ENCODE peak calls at places on chromosomes 2 and 18, in eight cellular contexts. One of them, this sample, is unnamed.
A peak's percentile ranks its signal among the peaks of the same experiment; 100 is the strongest.

GRCh38 chr2:161416294-161416632 is at the start of gene TBR1:
- DNase-seq in lung: no peak
- DNase-seq in Karpas-422: no peak
- DNase-seq in NT2/D1: no peak
- DNase-seq in GM23248: peak; percentile 43
- DNase-seq in trophoblast cell: no peak
- DNase-seq in neuronal stem cell: peak; percentile 31
- DNase-seq in small intestine: no peak
- DNase-seq in this sample: no peak

GRCh38 chr18:62498616-62499262 is 24.1 kb upstream of the ZCCHC2 start:
- DNase-seq in lung: no peak
- DNase-seq in Karpas-422: no peak
- DNase-seq in NT2/D1: no peak
- DNase-seq in GM23248: no peak
- DNase-seq in trophoblast cell: no peak
- DNase-seq in neuronal stem cell: no peak
- DNase-seq in small intestine: peak; percentile 37
- DNase-seq in this sample: no peak

GRCh38 chr18:5704847-5705246 is 161.1 kb upstream of the EPB41L3 start:
- DNase-seq in lung: no peak
- DNase-seq in Karpas-422: no peak
- DNase-seq in NT2/D1: no peak
- DNase-seq in GM23248: no peak
- DNase-seq in trophoblast cell: no peak
- DNase-seq in neuronal stem cell: no peak
- DNase-seq in small intestine: no peak
- DNase-seq in this sample: no peak

GRCh38 chr2:54207666-54208195 is 48.3 kb downstream of the TSPYL6 start:
- DNase-seq in lung: no peak
- DNase-seq in Karpas-422: no peak
- DNase-seq in NT2/D1: no peak
- DNase-seq in GM23248: peak; percentile 32
- DNase-seq in trophoblast cell: no peak
- DNase-seq in neuronal stem cell: no peak
- DNase-seq in small intestine: no peak
- DNase-seq in this sample: no peak

GRCh38 chr18:39618265-39619003 is 2052.8 kb upstream of the CELF4 start:
- DNase-seq in lung: no peak
- DNase-seq in Karpas-422: no peak
- DNase-seq in NT2/D1: no peak
- DNase-seq in GM23248: no peak
- DNase-seq in trophoblast cell: no peak
- DNase-seq in neuronal stem cell: no peak
- DNase-seq in small intestine: no peak
- DNase-seq in this sample: no peak

GRCh38 chr2:182716665-182716990 is 571 bp downstream of the DNAJC10 start:
- DNase-seq in lung: no peak
- DNase-seq in Karpas-422: no peak
- DNase-seq in NT2/D1: no peak
- DNase-seq in GM23248: no peak
- DNase-seq in trophoblast cell: peak; percentile 2
- DNase-seq in neuronal stem cell: no peak
- DNase-seq in small intestine: peak; percentile 57
- DNase-seq in this sample: peak; percentile 48

GRCh38 chr2:71936076-71937030 is 211.3 kb downstream of the CYP26B1 start:
- DNase-seq in lung: peak; percentile 23
- DNase-seq in Karpas-422: no peak
- DNase-seq in NT2/D1: no peak
- DNase-seq in GM23248: no peak
- DNase-seq in trophoblast cell: no peak
- DNase-seq in neuronal stem cell: no peak
- DNase-seq in small intestine: no peak
- DNase-seq in this sample: no peak

GRCh38 chr2:106537047-106537446 is 49.9 kb downstream of the CD8B2 start:
- DNase-seq in lung: no peak
- DNase-seq in Karpas-422: peak; percentile 64
- DNase-seq in NT2/D1: no peak
- DNase-seq in GM23248: no peak
- DNase-seq in trophoblast cell: no peak
- DNase-seq in neuronal stem cell: no peak
- DNase-seq in small intestine: peak; percentile 3
- DNase-seq in this sample: no peak

GRCh38 chr2:188600536-188601210 is 309.0 kb downstream of the GULP1 start:
- DNase-seq in lung: no peak
- DNase-seq in Karpas-422: no peak
- DNase-seq in NT2/D1: no peak
- DNase-seq in GM23248: peak; percentile 53
- DNase-seq in trophoblast cell: no peak
- DNase-seq in neuronal stem cell: no peak
- DNase-seq in small intestine: no peak
- DNase-seq in this sample: no peak

GRCh38 chr18:23573020-23573419 is 13.3 kb downstream of the NPC1 start:
- DNase-seq in lung: no peak
- DNase-seq in Karpas-422: no peak
- DNase-seq in NT2/D1: no peak
- DNase-seq in GM23248: no peak
- DNase-seq in trophoblast cell: no peak
- DNase-seq in neuronal stem cell: no peak
- DNase-seq in small intestine: no peak
- DNase-seq in this sample: no peak
- H3K4me3 ChIP-seq in lung: no peak overlapping the region
- H3K4me3 ChIP-seq in Karpas-422: no peak overlapping the region
- H3K4me3 ChIP-seq in NT2/D1: no peak overlapping the region
- H3K4me3 ChIP-seq in GM23248: no peak overlapping the region
- H3K4me3 ChIP-seq in trophoblast cell: no peak overlapping the region
- H3K4me3 ChIP-seq in neuronal stem cell: no peak overlapping the region
- H3K4me3 ChIP-seq in small intestine: no peak overlapping the region
- H3K4me3 ChIP-seq in this sample: no peak overlapping the region

GRCh38 chr18:34222396-34223163 is 2.1 kb downstream of the NOL4 start:
- DNase-seq in lung: no peak
- DNase-seq in Karpas-422: no peak
- DNase-seq in NT2/D1: no peak
- DNase-seq in GM23248: peak; percentile 29
- DNase-seq in trophoblast cell: no peak
- DNase-seq in neuronal stem cell: no peak
- DNase-seq in small intestine: no peak
- DNase-seq in this sample: no peak
- H3K27me3 ChIP-seq in lung: peaks cover 7% of the 10 kb centered on the region
- H3K27me3 ChIP-seq in Karpas-422: no peaks in the 10 kb centered on the region
- H3K27me3 ChIP-seq in NT2/D1: peaks cover 51% of the 10 kb centered on the region
- H3K27me3 ChIP-seq in GM23248: peaks cover 82% of the 10 kb centered on the region
- H3K27me3 ChIP-seq in trophoblast cell: peaks cover 19% of the 10 kb centered on the region
- H3K27me3 ChIP-seq in neuronal stem cell: peaks cover 87% of the 10 kb centered on the region
- H3K27me3 ChIP-seq in small intestine: peaks cover 33% of the 10 kb centered on the region
- H3K27me3 ChIP-seq in this sample: peaks cover 8% of the 10 kb centered on the region

DNA sequence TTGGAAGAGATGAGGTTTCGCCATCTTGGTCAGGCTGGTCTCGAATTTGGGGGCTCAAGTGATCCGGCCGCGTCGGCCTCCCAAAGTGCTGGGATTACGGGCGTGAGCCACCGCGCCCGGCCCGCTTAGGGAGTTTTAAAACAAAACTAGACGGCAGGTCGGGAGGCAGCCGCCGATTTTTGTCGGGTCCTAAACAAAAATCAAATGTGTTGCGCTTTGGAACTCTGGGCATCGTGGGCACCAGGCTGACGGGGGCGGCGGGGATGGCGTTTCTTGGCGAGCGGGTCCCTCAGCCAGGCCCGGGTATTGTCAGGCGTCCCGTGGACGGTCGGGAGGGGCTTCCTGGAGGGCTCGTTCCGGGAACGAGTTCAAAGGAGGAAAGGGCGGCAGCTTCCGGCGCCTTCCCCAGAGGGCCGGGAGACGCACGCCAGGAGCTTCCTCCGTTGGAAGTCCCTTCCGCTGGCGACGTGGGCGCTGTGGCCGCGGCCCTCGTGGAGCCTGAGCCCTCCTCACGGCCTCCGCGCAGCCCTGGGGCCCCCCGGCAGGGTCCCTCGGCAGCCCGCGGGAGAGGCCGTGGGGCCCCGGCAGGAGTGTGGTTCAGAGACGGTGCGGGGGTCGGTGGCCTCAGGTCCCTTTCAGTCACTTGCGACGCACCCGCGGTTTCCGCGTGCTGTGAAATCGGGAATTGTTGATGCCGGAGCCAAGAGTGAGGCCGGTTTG is 59.2 kb downstream of the EMILIN2 start:
- DNase-seq in lung: peak; percentile 72
- DNase-seq in Karpas-422: no peak
- DNase-seq in NT2/D1: no peak
- DNase-seq in GM23248: peak; percentile 69
- DNase-seq in trophoblast cell: no peak
- DNase-seq in neuronal stem cell: no peak
- DNase-seq in small intestine: peak; percentile 45
- DNase-seq in this sample: peak; percentile 50
- H3K4me1 ChIP-seq in lung: peaks cover 19% of the 10 kb centered on the region
- H3K4me1 ChIP-seq in Karpas-422: no peaks in the 10 kb centered on the region
- H3K4me1 ChIP-seq in NT2/D1: no peaks in the 10 kb centered on the region
- H3K4me1 ChIP-seq in GM23248: peaks cover 25% of the 10 kb centered on the region
- H3K4me1 ChIP-seq in trophoblast cell: peaks cover 7% of the 10 kb centered on the region
- H3K4me1 ChIP-seq in neuronal stem cell: peaks cover under 1% of the 10 kb centered on the region
- H3K4me1 ChIP-seq in small intestine: peaks cover 3% of the 10 kb centered on the region
- H3K4me1 ChIP-seq in this sample: peaks cover 27% of the 10 kb centered on the region

DNA sequence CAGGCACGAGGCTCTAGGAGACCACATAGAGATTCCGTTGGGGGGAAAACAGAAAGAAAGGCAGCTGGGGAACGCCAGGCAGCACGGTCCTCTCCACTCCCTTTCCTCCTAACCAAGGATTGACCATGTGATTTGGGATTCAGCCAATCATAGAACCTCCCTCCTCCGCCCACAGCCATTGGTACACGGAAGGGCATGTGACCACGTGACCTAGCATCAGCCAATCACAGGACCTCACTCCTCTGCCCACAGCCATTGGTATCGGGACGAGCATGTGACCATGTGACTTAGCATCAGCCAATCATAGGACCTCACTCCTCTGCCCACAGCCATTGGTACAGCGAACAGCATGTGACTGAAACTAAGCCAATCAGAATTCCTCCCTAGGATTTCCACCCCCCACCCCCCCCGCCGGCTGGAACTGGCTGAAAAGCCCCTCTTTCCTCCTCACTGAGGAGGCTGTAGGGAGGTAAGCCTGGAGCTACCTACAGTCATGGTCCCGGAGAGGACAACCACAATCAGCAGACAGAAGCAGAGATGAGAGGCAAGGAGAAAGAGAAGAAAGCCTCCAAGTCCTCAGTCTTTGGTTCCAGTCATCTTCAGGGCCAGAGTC is 7.6 kb downstream of the SERPINE2 start:
- DNase-seq in lung: no peak
- DNase-seq in Karpas-422: peak; percentile 56
- DNase-seq in NT2/D1: no peak
- DNase-seq in GM23248: peak; percentile 21
- DNase-seq in trophoblast cell: no peak
- DNase-seq in neuronal stem cell: no peak
- DNase-seq in small intestine: no peak
- DNase-seq in this sample: no peak
- H3K4me3 ChIP-seq in lung: no peak overlapping the region
- H3K4me3 ChIP-seq in Karpas-422: no peak overlapping the region
- H3K4me3 ChIP-seq in NT2/D1: no peak overlapping the region
- H3K4me3 ChIP-seq in GM23248: no peak overlapping the region
- H3K4me3 ChIP-seq in trophoblast cell: no peak overlapping the region
- H3K4me3 ChIP-seq in neuronal stem cell: no peak overlapping the region
- H3K4me3 ChIP-seq in small intestine: no peak overlapping the region
- H3K4me3 ChIP-seq in this sample: no peak overlapping the region

DNA sequence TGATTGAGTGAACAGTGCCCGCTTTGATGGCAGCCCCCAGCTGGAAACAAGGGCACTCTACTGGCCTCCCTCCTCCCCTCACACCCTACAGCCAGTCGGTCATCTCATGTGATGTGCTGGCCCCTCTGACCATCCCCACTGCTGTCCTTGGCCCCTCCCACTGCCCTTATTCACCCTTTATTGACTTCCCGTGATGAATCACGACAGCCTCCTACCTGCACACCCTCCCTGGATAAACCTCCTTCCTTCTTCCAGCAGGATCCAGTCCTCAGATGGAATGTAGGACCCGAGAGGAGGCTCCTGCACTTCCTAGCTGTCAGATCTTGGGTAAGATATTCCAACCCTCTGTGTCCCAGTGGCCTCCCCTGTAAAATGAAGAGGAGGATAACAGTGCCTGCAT is 186.5 kb upstream of the SH3BP4 start:
- DNase-seq in lung: no peak
- DNase-seq in Karpas-422: no peak
- DNase-seq in NT2/D1: no peak
- DNase-seq in GM23248: no peak
- DNase-seq in trophoblast cell: no peak
- DNase-seq in neuronal stem cell: no peak
- DNase-seq in small intestine: no peak
- DNase-seq in this sample: no peak
- H3K27me3 ChIP-seq in lung: no peaks in the 10 kb centered on the region
- H3K27me3 ChIP-seq in Karpas-422: no peaks in the 10 kb centered on the region
- H3K27me3 ChIP-seq in NT2/D1: no peaks in the 10 kb centered on the region
- H3K27me3 ChIP-seq in GM23248: no peaks in the 10 kb centered on the region
- H3K27me3 ChIP-seq in trophoblast cell: no peaks in the 10 kb centered on the region
- H3K27me3 ChIP-seq in neuronal stem cell: no peaks in the 10 kb centered on the region
- H3K27me3 ChIP-seq in small intestine: no peaks in the 10 kb centered on the region
- H3K27me3 ChIP-seq in this sample: no peaks in the 10 kb centered on the region